ENCODE peak calls at places on chromosomes 1 and 21, in four cellular contexts. One of them, this sample, is unnamed.

GRCh38 chr1:174197088-174197487 is 37.8 kb downstream of the RABGAP1L start:
- DNase-seq in adrenal gland: no peak
- DNase-seq in hepatocyte: no peak
- DNase-seq in endothelial cell of umbilical vein: no peak
- DNase-seq in this sample: no peak

GRCh38 chr1:41618066-41618825 is 133.8 kb upstream of the EDN2 start:
- DNase-seq in endothelial cell of umbilical vein: peak; percentile 42
- DNase-seq in adrenal gland: peak; percentile 82
- DNase-seq in hepatocyte: no peak
- DNase-seq in this sample: no peak

GRCh38 chr1:147515046-147515869 is 26.0 kb upstream of the BCL9 start:
- DNase-seq in adrenal gland: peak; percentile 25
- DNase-seq in endothelial cell of umbilical vein: no peak
- DNase-seq in hepatocyte: peak; percentile 78
- DNase-seq in this sample: peak; percentile 69

GRCh38 chr1:54681396-54681795 is 34.3 kb upstream of the TTC4 start:
- DNase-seq in endothelial cell of umbilical vein: no peak
- DNase-seq in adrenal gland: no peak
- DNase-seq in hepatocyte: peak; percentile 42
- DNase-seq in this sample: peak; percentile 25

GRCh38 chr1:159873546-159873945 is 11.1 kb upstream of the VSIG8 start:
- DNase-seq in endothelial cell of umbilical vein: no peak
- DNase-seq in hepatocyte: no peak
- DNase-seq in adrenal gland: no peak
- DNase-seq in this sample: no peak

GRCh38 chr1:3172431-3173112 is 103.6 kb downstream of the PRDM16 start:
- DNase-seq in endothelial cell of umbilical vein: no peak
- DNase-seq in hepatocyte: no peak
- DNase-seq in adrenal gland: no peak
- DNase-seq in this sample: no peak

GRCh38 chr21:34974162-34974981 is 74.7 kb downstream of the RUNX1 start:
- DNase-seq in hepatocyte: peak; percentile 34
- DNase-seq in endothelial cell of umbilical vein: no peak
- DNase-seq in adrenal gland: no peak
- DNase-seq in this sample: peak; percentile 72

GRCh38 chr1:234656981-234657651 is 47.1 kb upstream of the IRF2BP2 start:
- DNase-seq in endothelial cell of umbilical vein: peak; percentile 92
- DNase-seq in hepatocyte: no peak
- DNase-seq in adrenal gland: no peak
- DNase-seq in this sample: peak; percentile 78

GRCh38 chr1:223556414-223557124 is 108.9 kb downstream of the CAPN8 start:
- DNase-seq in hepatocyte: peak; percentile 55
- DNase-seq in endothelial cell of umbilical vein: peak; percentile 46
- DNase-seq in adrenal gland: peak; percentile 52
- DNase-seq in this sample: peak; percentile 67

GRCh38 chr1:229479660-229480399 is 28.3 kb downstream of the NUP133 start:
- DNase-seq in adrenal gland: no peak
- DNase-seq in hepatocyte: no peak
- DNase-seq in endothelial cell of umbilical vein: no peak
- DNase-seq in this sample: no peak

GRCh38 chr1:101438359-101438758 is 201.5 kb downstream of the S1PR1 start:
- DNase-seq in endothelial cell of umbilical vein: peak; percentile 59
- DNase-seq in hepatocyte: peak; percentile 11
- DNase-seq in adrenal gland: no peak
- DNase-seq in this sample: no peak

GRCh38 chr1:39576016-39576657 is 453 bp downstream of the PABPC4 start:
- DNase-seq in endothelial cell of umbilical vein: peak; percentile 26
- DNase-seq in adrenal gland: no peak
- DNase-seq in hepatocyte: peak; percentile 57
- DNase-seq in this sample: no peak

GRCh38 chr1:224626042-224626441 is 9.9 kb downstream of the CNIH3 start:
- DNase-seq in hepatocyte: no peak
- DNase-seq in adrenal gland: no peak
- DNase-seq in endothelial cell of umbilical vein: no peak
- DNase-seq in this sample: no peak

GRCh38 chr1:7639435-7640131 is 131.5 kb upstream of the VAMP3 start:
- DNase-seq in hepatocyte: no peak
- DNase-seq in adrenal gland: no peak
- DNase-seq in endothelial cell of umbilical vein: no peak
- DNase-seq in this sample: no peak

GRCh38 chr1:6638226-6638625 is 13.6 kb downstream of the THAP3 start:
- DNase-seq in adrenal gland: peak; percentile 82
- DNase-seq in hepatocyte: no peak
- DNase-seq in endothelial cell of umbilical vein: no peak
- DNase-seq in this sample: no peak

GRCh38 chr1:95116666-95117206 is 419 bp upstream of the TLCD4 start:
- DNase-seq in endothelial cell of umbilical vein: peak; percentile 50
- DNase-seq in adrenal gland: peak; percentile 71
- DNase-seq in hepatocyte: peak; percentile 86
- DNase-seq in this sample: peak; percentile 78

GRCh38 chr1:15950763-15951295 is 25.1 kb downstream of the ZBTB17 start:
- DNase-seq in hepatocyte: peak; percentile 78
- DNase-seq in adrenal gland: peak; percentile 97
- DNase-seq in endothelial cell of umbilical vein: peak; percentile 76
- DNase-seq in this sample: no peak

GRCh38 chr1:35269190-35269988 is 880 bp downstream of the ZMYM4 start:
- DNase-seq in endothelial cell of umbilical vein: peak; percentile 39
- DNase-seq in hepatocyte: peak; percentile 17
- DNase-seq in adrenal gland: no peak
- DNase-seq in this sample: peak; percentile 21

GRCh38 chr1:30915491-30916230 is 7.1 kb upstream of the SDC3 start:
- DNase-seq in endothelial cell of umbilical vein: no peak
- DNase-seq in hepatocyte: no peak
- DNase-seq in adrenal gland: peak; percentile 13
- DNase-seq in this sample: no peak

GRCh38 chr1:51928896-51929295 is 50.4 kb upstream of the NRDC start:
- DNase-seq in hepatocyte: no peak
- DNase-seq in endothelial cell of umbilical vein: no peak
- DNase-seq in adrenal gland: no peak
- DNase-seq in this sample: no peak

GRCh38 chr1:111407297-111407696 is 20.2 kb downstream of the OVGP1 start:
- DNase-seq in adrenal gland: no peak
- DNase-seq in endothelial cell of umbilical vein: no peak
- DNase-seq in hepatocyte: no peak
- DNase-seq in this sample: no peak

GRCh38 chr21:45592208-45592619 is 50.0 kb upstream of the SLC19A1 start:
- DNase-seq in endothelial cell of umbilical vein: no peak
- DNase-seq in hepatocyte: no peak
- DNase-seq in adrenal gland: no peak
- DNase-seq in this sample: peak; percentile 69

GRCh38 chr1:229845410-229846138 is 219.5 kb downstream of the URB2 start:
- DNase-seq in hepatocyte: no peak
- DNase-seq in adrenal gland: no peak
- DNase-seq in endothelial cell of umbilical vein: no peak
- DNase-seq in this sample: no peak

GRCh38 chr1:51237714-51238403 is 1.8 kb downstream of the RNF11 start:
- DNase-seq in endothelial cell of umbilical vein: peak; percentile 58
- DNase-seq in adrenal gland: no peak
- DNase-seq in hepatocyte: peak; percentile 30
- DNase-seq in this sample: peak; percentile 37

GRCh38 chr1:243508303-243508713 is 252.5 kb downstream of the SDCCAG8 start:
- DNase-seq in endothelial cell of umbilical vein: no peak
- DNase-seq in adrenal gland: no peak
- DNase-seq in hepatocyte: no peak
- DNase-seq in this sample: peak; percentile 16
- H3K27ac ChIP-seq in endothelial cell of umbilical vein: no peak overlapping the region
- H3K27ac ChIP-seq in adrenal gland: no peak overlapping the region
- H3K27ac ChIP-seq in hepatocyte: no peak overlapping the region
- H3K27ac ChIP-seq in this sample: no peak overlapping the region

GRCh38 chr1:116857092-116857491 is 52.6 kb upstream of the PTGFRN start:
- DNase-seq in adrenal gland: no peak
- DNase-seq in endothelial cell of umbilical vein: no peak
- DNase-seq in hepatocyte: no peak
- DNase-seq in this sample: no peak
- H3K4me1 ChIP-seq in adrenal gland: peaks cover 20% of the 10 kb centered on the region
- H3K4me1 ChIP-seq in endothelial cell of umbilical vein: peaks cover 17% of the 10 kb centered on the region
- H3K4me1 ChIP-seq in hepatocyte: peaks cover 40% of the 10 kb centered on the region
- H3K4me1 ChIP-seq in this sample: peaks cover 6% of the 10 kb centered on the region

GRCh38 chr1:220217383-220217988 is 54.8 kb downstream of the RAB3GAP2 start:
- DNase-seq in adrenal gland: no peak
- DNase-seq in endothelial cell of umbilical vein: peak; percentile 29
- DNase-seq in hepatocyte: peak; percentile 22
- DNase-seq in this sample: peak; percentile 49
- H3K27ac ChIP-seq in adrenal gland: no peak overlapping the region
- H3K27ac ChIP-seq in endothelial cell of umbilical vein: no peak overlapping the region
- H3K27ac ChIP-seq in hepatocyte: no peak overlapping the region
- H3K27ac ChIP-seq in this sample: no peak overlapping the region

DNA sequence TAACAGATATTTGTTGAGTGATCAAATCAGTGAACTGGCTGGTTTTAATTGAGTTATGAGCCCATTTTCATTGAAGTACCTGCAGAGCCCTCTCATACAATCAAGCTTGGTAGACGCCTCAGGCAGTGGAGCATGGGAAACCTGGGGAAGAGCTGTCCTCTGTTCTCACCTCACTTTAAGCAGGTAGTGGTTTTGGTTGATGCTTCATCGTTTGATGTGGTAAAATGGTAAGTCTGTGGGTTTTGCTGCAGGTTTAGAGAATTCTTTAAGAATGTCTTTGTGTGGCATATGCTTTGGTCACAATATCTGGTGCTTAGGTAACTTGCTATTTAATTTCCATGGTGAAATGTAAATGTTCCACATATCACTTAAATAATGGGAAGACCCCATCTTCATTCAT is 10.0 kb downstream of the LAMC1 start:
- DNase-seq in endothelial cell of umbilical vein: peak; percentile 1
- DNase-seq in adrenal gland: no peak
- DNase-seq in hepatocyte: no peak
- DNase-seq in this sample: no peak
- H3K4me1 ChIP-seq in endothelial cell of umbilical vein: peaks cover 14% of the 10 kb centered on the region
- H3K4me1 ChIP-seq in adrenal gland: peaks cover 11% of the 10 kb centered on the region
- H3K4me1 ChIP-seq in hepatocyte: peaks cover 29% of the 10 kb centered on the region
- H3K4me1 ChIP-seq in this sample: no peaks in the 10 kb centered on the region

GRCh38 chr1:212980123-212980800 is 29.9 kb downstream of the VASH2 start:
- DNase-seq in adrenal gland: peak; percentile 74
- DNase-seq in endothelial cell of umbilical vein: no peak
- DNase-seq in hepatocyte: no peak
- DNase-seq in this sample: no peak

GRCh38 chr1:212981025-212981495 is 30.7 kb downstream of the VASH2 start:
- DNase-seq in hepatocyte: peak; percentile 29
- DNase-seq in adrenal gland: no peak
- DNase-seq in endothelial cell of umbilical vein: no peak
- DNase-seq in this sample: peak; percentile 23

GRCh38 chr1:212982430-212983152 is 32.2 kb downstream of the VASH2 start:
- DNase-seq in hepatocyte: no peak
- DNase-seq in adrenal gland: peak; percentile 31
- DNase-seq in endothelial cell of umbilical vein: no peak
- DNase-seq in this sample: no peak

GRCh38 chr1:212983482-212983881 is 32.2 kb downstream of the ANGEL2 start:
- DNase-seq in adrenal gland: no peak
- DNase-seq in hepatocyte: no peak
- DNase-seq in endothelial cell of umbilical vein: no peak
- DNase-seq in this sample: no peak

GRCh38 chr1:212981571-212982328 is 31.4 kb downstream of the VASH2 start:
- DNase-seq in endothelial cell of umbilical vein: no peak
- DNase-seq in adrenal gland: no peak
- DNase-seq in hepatocyte: no peak
- DNase-seq in this sample: peak; percentile 22
- H3K27ac ChIP-seq in endothelial cell of umbilical vein: no peak overlapping the region
- H3K27ac ChIP-seq in adrenal gland: no peak overlapping the region
- H3K27ac ChIP-seq in hepatocyte: no peak overlapping the region
- H3K27ac ChIP-seq in this sample: no peak overlapping the region

DNA sequence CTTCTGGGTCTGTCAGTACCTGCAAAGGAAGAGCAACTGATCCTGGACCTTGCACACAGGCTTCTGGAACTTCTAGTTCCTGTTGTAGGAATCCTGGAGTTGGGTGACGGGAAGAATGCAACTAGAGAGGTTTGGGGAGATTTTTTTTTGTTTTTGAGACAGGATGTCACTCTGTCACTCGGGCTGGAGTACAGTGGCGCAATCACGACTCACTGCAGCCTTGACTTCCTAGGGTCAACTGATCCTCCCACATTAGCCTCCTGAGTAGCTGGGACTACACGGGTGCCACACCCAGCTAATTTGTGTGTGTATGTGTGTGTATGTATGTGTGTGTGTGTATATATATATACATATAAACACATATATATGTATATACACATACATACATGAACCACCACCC is 18.8 kb downstream of the ENTREP3 start:
- DNase-seq in hepatocyte: no peak
- DNase-seq in endothelial cell of umbilical vein: no peak
- DNase-seq in adrenal gland: no peak
- DNase-seq in this sample: no peak
- H3K4me1 ChIP-seq in hepatocyte: no peaks in the 10 kb centered on the region
- H3K4me1 ChIP-seq in endothelial cell of umbilical vein: peaks cover 8% of the 10 kb centered on the region
- H3K4me1 ChIP-seq in adrenal gland: peaks cover 15% of the 10 kb centered on the region
- H3K4me1 ChIP-seq in this sample: no peaks in the 10 kb centered on the region